ENCODE peak calls at places on chromosomes 2 and 18, in seven cellular contexts. I is GM23248, L is NCI-H1048, F is BJ, M is GM10248, C is tibial artery, H is cortex of kidney. A is an unnamed sample.

GRCh38 chr18:79454034-79454735 is 58.5 kb downstream of the NFATC1 start:
- DNase-seq in F (no peak), L (no peak), H (no peak), I (peak; percentile 14), C (no peak), M (no peak), A (no peak)

GRCh38 chr2:240179941-240180666 is 39.6 kb upstream of the OTOS start:
- DNase-seq in C (no peak), H (no peak), F (no peak), I (no peak), L (no peak), M (no peak), A (no peak)

GRCh38 chr2:9782197-9782719 is 61.0 kb upstream of the TAF1B start:
- DNase-seq in M (no peak), L (no peak), I (no peak), H (no peak), F (no peak), C (no peak), A (peak; percentile 66)

GRCh38 chr2:37181726-37182684 is 6.5 kb downstream of the SULT6B1 start:
- DNase-seq in H (no peak), I (peak; percentile 59), L (no peak), C (no peak), F (peak; percentile 13), M (no peak), A (peak; percentile 11)

GRCh38 chr2:17195016-17195415 is 323.2 kb downstream of the RAD51AP2 start:
- DNase-seq in M (no peak), I (no peak), H (no peak), L (no peak), C (no peak), F (no peak), A (no peak)

GRCh38 chr2:234422242-234422641 is 74.6 kb downstream of the ARL4C start:
- DNase-seq in M (no peak), I (peak; percentile 93), L (no peak), H (no peak), F (peak; percentile 79), C (no peak), A (peak; percentile 78)

GRCh38 chr2:223217373-223217772 is 165.4 kb downstream of the KCNE4 start:
- DNase-seq in H (no peak), I (no peak), M (no peak), F (no peak), C (no peak), L (no peak), A (peak; percentile 20)

GRCh38 chr2:165203689-165204559 is at the start of gene SCN3A:
- DNase-seq in M (peak; percentile 4), I (peak; percentile 69), H (no peak), L (peak; percentile 47), F (peak; percentile 7), C (no peak), A (peak; percentile 44)

GRCh38 chr2:17689010-17689409 is 64.6 kb downstream of the SMC6 start:
- DNase-seq in M (no peak), F (no peak), C (no peak), L (no peak), H (no peak), I (no peak), A (no peak)

GRCh38 chr18:43001821-43002220 is 113.7 kb downstream of the RIT2 start:
- DNase-seq in L (no peak), H (no peak), M (no peak), F (no peak), I (no peak), C (no peak), A (no peak)

GRCh38 chr2:58635801-58636375 is 394.8 kb upstream of the FANCL start:
- DNase-seq in H (no peak), L (no peak), M (no peak), F (no peak), C (no peak), I (no peak), A (no peak)

GRCh38 chr2:11370377-11371098 is 26.1 kb upstream of the ROCK2 start:
- DNase-seq in C (no peak), H (no peak), L (no peak), F (no peak), I (peak; percentile 46), M (no peak), A (peak; percentile 43)

GRCh38 chr18:50218432-50219197 is 23.7 kb upstream of the MYO5B start:
- DNase-seq in H (no peak), M (peak; percentile 59), C (no peak), I (peak; percentile 33), L (peak; percentile 37), F (no peak), A (no peak)

GRCh38 chr2:146874260-146874658 is 970.6 kb upstream of the ACVR2A start:
- DNase-seq in L (no peak), C (peak; percentile 28), H (no peak), F (no peak), I (peak; percentile 46), M (no peak), A (no peak)

GRCh38 chr2:117555965-117556364 is 258.5 kb upstream of the DDX18 start:
- DNase-seq in I (no peak), M (no peak), H (no peak), C (no peak), L (no peak), F (no peak), A (no peak)

A was measured in Daoy.